ENCODE peak calls at places on chromosomes 1 and 21, in seven cellular contexts. M, N, L, H, D, J and G are unnamed samples.

GRCh38 chr1:182235952-182236650 is 155.5 kb downstream of the GLUL start:
- DNase-seq in M (no peak), N (no peak), L (no peak), H (peak), D (no peak), J (no peak), G (no peak)

GRCh38 chr1:234778215-234779159 is 168.5 kb upstream of the IRF2BP2 start:
- DNase-seq in M (no peak), N (peak), L (no peak), H (peak), D (no peak), J (peak), G (no peak)

GRCh38 chr1:35633526-35633925 is 7.8 kb downstream of the PSMB2 start:
- DNase-seq in M (no peak), N (no peak), L (no peak), H (no peak), D (no peak), J (no peak), G (no peak)

GRCh38 chr1:39960461-39960958 is 5.6 kb downstream of the MFSD2A start:
- DNase-seq in M (no peak), N (peak), L (no peak), H (peak), D (no peak), J (peak), G (no peak)

GRCh38 chr1:38559180-38559874 is 300.2 kb downstream of the RRAGC start:
- DNase-seq in M (no peak), N (peak), L (no peak), H (peak), D (peak), J (peak), G (no peak)

GRCh38 chr1:81832573-81832972 is 31.8 kb downstream of the ADGRL2 start:
- DNase-seq in M (peak), N (no peak), L (no peak), H (no peak), D (no peak), J (no peak), G (no peak)

GRCh38 chr1:12436817-12437599 is 181.0 kb downstream of the DHRS3 start:
- DNase-seq in M (no peak), N (no peak), L (peak), H (no peak), D (no peak), J (no peak), G (peak)

GRCh38 chr1:116693759-116694482 is 26.4 kb upstream of the IGSF3 start:
- DNase-seq in M (no peak), N (no peak), L (peak), H (peak), D (no peak), J (no peak), G (peak)

GRCh38 chr1:61378498-61379180 is 296.3 kb downstream of the NFIA start:
- DNase-seq in M (no peak), N (no peak), L (no peak), H (no peak), D (no peak), J (no peak), G (no peak)

GRCh38 chr21:39518055-39518844 is 66.5 kb downstream of the SH3BGR start:
- DNase-seq in M (peak), N (peak), L (peak), H (peak), D (peak), J (no peak), G (no peak)

GRCh38 chr1:46747683-46748288 is 28.9 kb upstream of the EFCAB14 start:
- DNase-seq in M (peak), N (peak), L (no peak), H (peak), D (no peak), J (no peak), G (no peak)

GRCh38 chr1:162151900-162152829 is 82.7 kb downstream of the NOS1AP start:
- DNase-seq in M (peak), N (peak), L (no peak), H (no peak), D (peak), J (no peak), G (no peak)

GRCh38 chr1:206049293-206049692 is 3.7 kb upstream of the RHEX start:
- DNase-seq in M (no peak), N (no peak), L (no peak), H (no peak), D (no peak), J (no peak), G (no peak)

GRCh38 chr1:33147997-33148314 is 33.9 kb downstream of the TRIM62 start:
- DNase-seq in M (no peak), N (no peak), L (no peak), H (no peak), D (no peak), J (no peak), G (no peak)

GRCh38 chr1:11238311-11238710 is 24.0 kb downstream of the MTOR start:
- DNase-seq in M (no peak), N (no peak), L (no peak), H (no peak), D (no peak), J (no peak), G (no peak)

GRCh38 chr1:202349263-202349928 is 897 bp downstream of the PPP1R12B start:
- DNase-seq in M (no peak), N (peak), L (no peak), H (peak), D (peak), J (no peak), G (no peak)

GRCh38 chr21:42663860-42664535 is 10.6 kb downstream of the PDE9A start:
- DNase-seq in M (no peak), N (no peak), L (no peak), H (peak), D (no peak), J (no peak), G (no peak)

GRCh38 chr21:36235058-36235582 is 78.5 kb downstream of the DOP1B start:
- DNase-seq in M (no peak), N (no peak), L (no peak), H (peak), D (no peak), J (no peak), G (no peak)

GRCh38 chr1:226248091-226248490 is 24.6 kb downstream of the MIXL1 start:
- DNase-seq in M (no peak), N (no peak), L (no peak), H (no peak), D (no peak), J (no peak), G (no peak)

GRCh38 chr1:89610457-89610991 is 22.4 kb upstream of the LRRC8C start:
- DNase-seq in M (no peak), N (no peak), L (no peak), H (no peak), D (peak), J (no peak), G (no peak)

GRCh38 chr21:29511076-29511475 is 212.4 kb downstream of the BACH1 start:
- DNase-seq in M (no peak), N (no peak), L (no peak), H (no peak), D (no peak), J (no peak), G (no peak)

GRCh38 chr21:36923270-36923669 is 43.2 kb downstream of the HLCS start:
- DNase-seq in M (no peak), N (no peak), L (no peak), H (no peak), D (no peak), J (no peak), G (no peak)

DNA sequence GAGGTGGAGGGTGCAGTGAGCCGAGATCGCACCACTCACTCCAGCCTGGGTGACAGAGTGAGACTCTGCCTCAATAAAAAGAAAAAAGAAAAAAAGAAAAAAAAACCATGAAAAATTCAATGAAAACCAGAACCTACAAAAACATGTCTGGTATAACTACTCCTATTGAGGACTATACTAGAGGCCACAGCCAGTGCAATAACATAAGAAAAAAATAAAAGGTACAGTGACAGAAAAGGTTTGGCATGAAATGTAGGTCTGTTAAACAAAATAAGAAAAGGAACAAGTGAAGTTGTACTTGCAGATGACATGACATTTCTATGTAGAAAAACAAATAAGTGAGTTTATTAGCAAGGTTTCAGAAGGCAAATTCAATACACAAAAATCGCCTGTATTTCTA is 8.2 kb downstream of the NADK start:
- DNase-seq in M (no peak), N (no peak), L (no peak), H (no peak), D (no peak), J (no peak), G (no peak)
- H3K27ac ChIP-seq in M (no peak), N (no peak), L (no peak), H (no peak), D (no peak), J (no peak), G (no peak)

DNA sequence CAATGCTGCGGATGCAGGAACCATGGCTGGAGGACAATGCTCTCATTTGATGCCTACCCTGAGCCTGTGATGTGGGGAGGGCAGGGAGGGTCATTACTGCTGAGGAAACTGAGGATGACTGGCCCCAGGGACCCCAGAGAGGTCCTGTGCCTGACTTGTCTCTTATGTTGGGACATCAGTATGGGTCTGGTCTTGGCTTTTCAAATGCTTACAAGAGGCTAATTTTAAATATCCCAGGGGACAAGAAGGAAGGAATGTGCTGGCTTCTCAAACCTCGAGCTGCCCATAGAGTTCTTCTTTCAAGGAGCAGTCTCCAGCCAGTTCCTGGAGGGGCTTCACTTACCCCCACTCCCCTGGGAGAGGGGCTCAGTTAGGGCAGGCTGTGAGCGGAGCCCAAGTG is 168.2 kb downstream of the TRABD2B start:
- DNase-seq in M (no peak), N (no peak), L (no peak), H (no peak), D (no peak), J (no peak), G (no peak)
- H3K27ac ChIP-seq in M (no peak), N (no peak), L (no peak), H (no peak), D (no peak), J (no peak), G (no peak)

GRCh38 chr1:95113684-95114083 is 3.5 kb upstream of the TLCD4 start:
- DNase-seq in M (no peak), N (no peak), L (no peak), H (no peak), D (no peak), J (no peak), G (no peak)

GRCh38 chr1:95115708-95116137 is 1.4 kb upstream of the TLCD4 start:
- DNase-seq in M (no peak), N (peak), L (no peak), H (peak), D (no peak), J (no peak), G (no peak)

GRCh38 chr1:95117207-95118018 is at the start of gene TLCD4:
- DNase-seq in M (no peak), N (peak), L (no peak), H (peak), D (peak), J (peak), G (no peak)

GRCh38 chr1:95118019-95118499 is 904 bp downstream of the TLCD4 start:
- DNase-seq in M (no peak), N (peak), L (no peak), H (peak), D (no peak), J (peak), G (no peak)

DNA sequence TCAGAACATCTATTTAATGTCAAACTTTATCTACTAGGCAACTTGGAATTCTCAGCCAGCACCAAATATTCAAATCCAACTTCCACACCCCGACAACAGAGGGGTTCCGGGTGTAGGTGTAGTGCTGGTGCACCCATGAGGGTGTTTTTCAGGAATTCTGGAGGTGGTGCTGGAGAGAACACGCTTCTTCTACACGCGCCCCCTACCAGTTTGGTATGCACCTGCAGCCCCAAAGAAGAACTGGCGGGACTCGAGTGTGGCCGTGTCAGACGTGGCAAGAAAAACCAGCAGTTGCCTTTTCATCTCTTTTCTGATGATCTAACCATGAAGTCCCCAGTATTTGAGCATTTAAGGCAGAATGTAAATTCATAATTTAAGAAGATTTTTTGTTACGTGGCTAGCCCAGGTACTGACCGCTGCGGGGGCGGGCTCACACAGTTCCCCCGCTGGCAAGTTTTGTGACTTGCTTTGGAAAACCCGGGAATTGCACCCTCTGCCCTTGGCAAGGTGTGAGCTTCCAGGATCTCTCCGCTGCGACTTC is 419 bp upstream of the TLCD4 start:
- DNase-seq in M (no peak), N (peak), L (no peak), H (peak), D (peak), J (peak), G (no peak)
- H3K27ac ChIP-seq in M (no peak), N (no peak), L (no peak), H (peak), D (peak), J (peak), G (no peak)

GRCh38 chr1:158999301-159000069 is 10.2 kb upstream of the IFI16 start:
- DNase-seq in M (peak), N (no peak), L (no peak), H (peak), D (no peak), J (no peak), G (no peak)
- H3K27ac ChIP-seq in M (peak), N (no peak), L (peak), H (no peak), D (no peak), J (peak), G (peak)

DNA sequence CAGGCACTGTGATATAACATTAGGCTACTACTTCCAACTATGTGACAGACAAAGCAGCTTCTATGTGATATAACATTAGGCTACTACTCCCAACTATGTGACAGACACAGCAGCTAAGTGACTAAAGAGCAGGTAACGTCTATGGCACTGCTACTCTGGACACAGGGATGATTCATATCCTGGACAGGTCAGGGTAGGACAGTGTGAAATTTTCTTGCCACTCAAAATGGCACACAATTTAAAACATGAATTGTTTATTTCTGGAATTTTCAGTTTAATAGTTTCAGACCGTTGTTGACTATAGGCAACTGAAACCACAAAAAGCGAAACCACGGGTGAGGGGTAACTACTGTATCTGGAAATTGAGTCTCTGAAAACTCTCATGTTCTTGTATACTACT is 5.1 kb downstream of the DTL start:
- DNase-seq in M (no peak), N (no peak), L (no peak), H (no peak), D (no peak), J (no peak), G (no peak)
- H3K27ac ChIP-seq in M (no peak), N (no peak), L (no peak), H (no peak), D (no peak), J (no peak), G (peak)

GRCh38 chr1:172252925-172253324 is 167.6 kb upstream of the C1orf105 start:
- DNase-seq in M (no peak), N (no peak), L (no peak), H (no peak), D (no peak), J (no peak), G (no peak)

GRCh38 chr1:172252296-172252695 is 168.2 kb upstream of the C1orf105 start:
- DNase-seq in M (no peak), N (no peak), L (no peak), H (no peak), D (no peak), J (no peak), G (no peak)

GRCh38 chr1:172254521-172255222 is 165.8 kb upstream of the C1orf105 start:
- DNase-seq in M (peak), N (no peak), L (peak), H (no peak), D (no peak), J (no peak), G (peak)

GRCh38 chr1:172255223-172255560 is 165.3 kb upstream of the C1orf105 start:
- DNase-seq in M (no peak), N (no peak), L (peak), H (no peak), D (no peak), J (no peak), G (peak)
- H3K27ac ChIP-seq in M (no peak), N (no peak), L (peak), H (no peak), D (no peak), J (no peak), G (peak)

DNA sequence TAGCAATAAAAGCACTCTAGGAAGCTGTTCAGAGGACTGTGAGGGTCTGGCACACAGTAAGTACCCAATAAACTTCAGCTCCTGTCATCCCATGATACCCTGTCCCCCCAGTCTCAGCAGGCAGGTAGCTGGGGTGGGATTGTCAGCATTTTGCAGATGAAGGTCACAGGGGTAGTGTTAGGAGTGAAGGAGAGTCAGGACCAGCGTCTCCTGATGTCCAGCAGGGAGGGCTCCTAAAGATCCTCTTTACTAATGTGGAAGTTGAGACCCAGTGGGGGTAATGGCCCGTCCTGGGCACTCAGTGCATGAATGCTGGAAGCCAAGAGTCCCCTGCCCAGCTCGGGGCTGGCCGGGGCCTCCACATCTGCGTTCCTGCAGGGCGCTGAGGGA is 31.3 kb upstream of the EDN2 start:
- DNase-seq in M (no peak), N (no peak), L (no peak), H (no peak), D (no peak), J (no peak), G (no peak)
- H3K27ac ChIP-seq in M (no peak), N (no peak), L (no peak), H (peak), D (no peak), J (no peak), G (no peak)

GRCh38 chr1:211553549-211553948 is 25.4 kb downstream of the SLC30A1 start:
- DNase-seq in M (no peak), N (no peak), L (no peak), H (no peak), D (no peak), J (no peak), G (no peak)
- H3K27ac ChIP-seq in M (no peak), N (no peak), L (no peak), H (no peak), D (no peak), J (no peak), G (no peak)

GRCh38 chr21:25801217-25802015 is 66.6 kb downstream of the GABPA start:
- DNase-seq in M (peak), N (peak), L (peak), H (peak), D (peak), J (peak), G (peak)
- H3K27ac ChIP-seq in M (no peak), N (no peak), L (no peak), H (no peak), D (no peak), J (no peak), G (no peak)

GRCh38 chr1:178944729-178945128 is 73.9 kb upstream of the ANGPTL1 start:
- DNase-seq in M (no peak), N (no peak), L (no peak), H (no peak), D (no peak), J (no peak), G (no peak)
- H3K27ac ChIP-seq in M (no peak), N (no peak), L (no peak), H (no peak), D (no peak), J (no peak), G (no peak)